ENCODE peak calls at places on chromosomes 13 and 19, in five cellular contexts. A, K, S, V and U are unnamed samples.

GRCh38 chr19:35746087-35746462 is 624 bp downstream of the PSENEN start:
- DNase-seq in V (no peak), S (no peak), K (no peak), A (no peak), U (no peak)

GRCh38 chr19:5115771-5116202 is 146.9 kb downstream of the KDM4B start:
- DNase-seq in S (no peak), A (no peak), K (no peak), V (no peak), U (no peak)

GRCh38 chr19:5166262-5166661 is 174.3 kb downstream of the PTPRS start:
- DNase-seq in V (no peak), K (no peak), S (peak; percentile 70), A (no peak), U (no peak)

GRCh38 chr19:18594096-18594823 is 5.7 kb downstream of the REX1BD start:
- DNase-seq in S (peak; percentile 44), A (no peak), K (peak; percentile 73), V (peak; percentile 84), U (no peak)

GRCh38 chr19:42096255-42096837 is 20.4 kb downstream of the ZNF574 start:
- DNase-seq in A (no peak), K (no peak), S (no peak), V (no peak), U (no peak)

GRCh38 chr13:91398413-91399188 is at the start of gene GPC5:
- DNase-seq in K (peak; percentile 79), A (peak; percentile 77), V (peak; percentile 82), S (peak; percentile 27), U (peak; percentile 58)

GRCh38 chr13:50366488-50367174 is 351.4 kb downstream of the KCNRG start:
- DNase-seq in K (no peak), S (no peak), A (no peak), V (no peak), U (no peak)

GRCh38 chr13:76812971-76813691 is 73.1 kb downstream of the KCTD12 start:
- DNase-seq in S (no peak), K (no peak), V (no peak), A (no peak), U (no peak)

GRCh38 chr19:4067396-4068057 is 828 bp upstream of the ZBTB7A start:
- DNase-seq in K (no peak), A (no peak), S (no peak), V (no peak), U (no peak)

GRCh38 chr13:99265823-99266426 is 7.7 kb upstream of the GPR18 start:
- DNase-seq in V (no peak), S (peak; percentile 47), K (no peak), A (no peak), U (peak; percentile 26)